ENCODE peak calls at places on chromosomes 2 and 18, in nine cellular contexts. O is hepatocyte; G is activated CD8-positive, alpha-beta T cell treated with anti-CD3 and anti-CD28 coated beads for 36 hours; R is epithelial cell of esophagus; B is foreskin keratinocyte; W is K562; L is breast epithelium; Z is dorsolateral prefrontal cortex; Y is WTC11. V is an unnamed sample.

GRCh38 chr2:218882866-218883366 is 2.3 kb downstream of the WNT10A start:
- DNase-seq in R (peak), L (no peak), Y (no peak), B (peak), O (no peak), G (peak), W (no peak), Z (no peak), V (peak)

GRCh38 chr18:55634545-55634944 is 46.6 kb upstream of the TCF4 start:
- DNase-seq in L (no peak), R (peak), W (no peak), Y (no peak), B (peak), Z (no peak), O (no peak), G (no peak), V (no peak)

GRCh38 chr2:218291318-218291933 is 877 bp downstream of the TMBIM1 start:
- DNase-seq in W (no peak), O (no peak), Y (no peak), Z (no peak), L (no peak), R (no peak), G (no peak), B (no peak), V (no peak)

GRCh38 chr2:149611100-149611820 is 23.7 kb upstream of the MMADHC start:
- DNase-seq in G (no peak), W (no peak), Y (peak), B (peak), O (peak), Z (no peak), R (peak), L (no peak), V (peak)

GRCh38 chr2:218375212-218375611 is 6.9 kb upstream of the SLC11A1 start:
- DNase-seq in O (peak), Y (no peak), W (no peak), B (peak), R (peak), Z (no peak), G (no peak), L (no peak), V (no peak)

GRCh38 chr2:136932700-136933099 is 167.4 kb downstream of the THSD7B start:
- DNase-seq in Z (no peak), Y (peak), L (no peak), O (peak), B (peak), G (no peak), R (peak), W (no peak), V (peak)

GRCh38 chr2:28893488-28893887 is 979 bp upstream of the WDR43 start:
- DNase-seq in G (no peak), W (no peak), Z (no peak), O (no peak), Y (no peak), R (no peak), L (no peak), B (no peak), V (no peak)

GRCh38 chr2:73258186-73258912 is 24.2 kb downstream of the CCT7 start:
- DNase-seq in G (no peak), B (no peak), Y (no peak), L (no peak), O (no peak), R (no peak), Z (no peak), W (no peak), V (peak)

GRCh38 chr2:223576873-223577272 is 25.3 kb downstream of the SCG2 start:
- DNase-seq in G (no peak), R (peak), O (peak), L (no peak), Y (no peak), W (no peak), B (peak), Z (no peak), V (peak)

DNA sequence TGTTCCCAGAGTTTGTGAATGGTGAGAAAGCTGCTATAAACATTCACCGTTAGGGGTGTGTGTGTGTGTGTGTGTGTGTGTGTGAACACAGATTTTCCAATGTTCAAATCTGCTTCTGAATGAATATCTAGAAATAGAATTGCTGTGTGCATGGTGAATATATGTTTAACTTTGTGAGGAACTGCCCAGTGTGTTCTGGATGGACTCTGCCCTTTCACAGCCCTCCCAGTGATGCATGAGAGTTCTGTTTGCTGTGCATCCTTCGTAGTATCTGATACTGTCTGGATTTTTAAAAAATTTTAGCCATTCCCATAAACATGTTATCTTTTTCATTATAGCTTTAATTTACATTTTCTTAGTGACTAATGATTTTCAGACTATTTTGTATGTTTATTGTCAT is 173.8 kb downstream of the GALR1 start:
- DNase-seq in G (no peak), L (no peak), Y (no peak), O (no peak), R (no peak), B (no peak), Z (no peak), W (no peak), V (no peak)
- TF ChIP-seq CTCF in G (no peak), L (no peak), Y (no peak), O (no peak), R (no peak), B (no peak), Z (no peak), W (no peak), V (no peak)

DNA sequence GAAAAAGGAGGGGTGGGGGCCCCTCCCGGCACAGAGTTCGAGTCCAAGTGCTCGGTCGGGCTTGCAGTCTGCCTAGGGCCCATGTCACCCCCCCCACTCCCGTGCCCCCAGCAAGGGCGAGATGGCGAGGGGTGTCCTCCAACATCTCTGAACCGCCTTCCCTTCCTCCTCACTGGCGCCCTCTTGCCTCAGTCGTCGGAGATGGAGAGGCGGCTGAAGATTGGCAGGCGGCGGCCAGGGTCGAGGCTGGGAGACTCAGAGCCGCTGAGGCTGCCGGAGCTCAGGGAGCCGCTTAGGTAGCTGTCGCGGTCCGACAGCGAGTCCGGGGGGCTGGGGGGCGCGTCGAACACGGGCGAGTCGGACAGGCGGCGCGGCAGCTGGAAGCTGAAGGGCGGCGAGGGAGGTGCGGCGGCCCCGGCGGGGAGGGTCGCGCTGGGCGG is 2.3 kb downstream of the ZFP36L2 start:
- DNase-seq in R (peak), O (peak), B (no peak), Z (no peak), W (peak), L (peak), Y (peak), G (peak), V (peak)
- TF ChIP-seq CTCF in R (peak), O (peak), B (peak), Z (peak), W (peak), L (peak), Y (peak), G (no peak), V (peak)

DNA sequence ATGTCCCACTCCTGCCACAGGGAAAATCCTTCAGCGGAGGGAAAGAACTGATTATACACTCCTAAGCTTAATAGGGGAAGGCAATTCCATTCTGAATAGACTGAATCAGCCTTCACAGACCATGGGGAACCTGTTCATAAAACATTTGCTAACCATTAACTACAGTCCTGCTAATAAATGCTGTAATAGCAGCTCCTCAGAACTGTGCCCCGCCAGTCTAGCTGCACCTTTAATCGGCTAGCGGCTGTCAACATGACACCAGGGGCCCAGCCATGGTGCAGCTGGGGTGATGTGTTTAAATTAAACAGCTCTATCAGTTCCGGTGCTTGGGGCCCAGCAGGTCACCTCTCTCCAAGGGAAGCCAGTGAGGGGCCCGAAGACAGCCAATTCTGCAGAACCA is 77.8 kb downstream of the GALNT14 start:
- DNase-seq in Y (no peak), R (no peak), L (no peak), Z (no peak), W (no peak), G (no peak), B (no peak), O (peak), V (no peak)
- TF ChIP-seq CTCF in Y (no peak), R (no peak), L (no peak), Z (no peak), W (no peak), G (no peak), B (no peak), O (no peak), V (no peak)

GRCh38 chr2:163878718-163879117 is 142.9 kb upstream of the FIGN start:
- DNase-seq in B (peak), L (no peak), W (peak), R (peak), Z (no peak), G (peak), O (peak), Y (peak), V (peak)
- TF ChIP-seq CTCF in B (peak), L (no peak), W (peak), R (peak), Z (no peak), G (no peak), O (peak), Y (peak), V (peak)

GRCh38 chr2:174901075-174901474 is 104.1 kb downstream of the CHN1 start:
- DNase-seq in W (no peak), L (no peak), B (no peak), O (peak), R (no peak), Y (no peak), G (no peak), Z (no peak), V (no peak)
- TF ChIP-seq CTCF in W (no peak), L (no peak), B (no peak), O (no peak), R (no peak), Y (no peak), G (no peak), Z (no peak), V (peak)

DNA sequence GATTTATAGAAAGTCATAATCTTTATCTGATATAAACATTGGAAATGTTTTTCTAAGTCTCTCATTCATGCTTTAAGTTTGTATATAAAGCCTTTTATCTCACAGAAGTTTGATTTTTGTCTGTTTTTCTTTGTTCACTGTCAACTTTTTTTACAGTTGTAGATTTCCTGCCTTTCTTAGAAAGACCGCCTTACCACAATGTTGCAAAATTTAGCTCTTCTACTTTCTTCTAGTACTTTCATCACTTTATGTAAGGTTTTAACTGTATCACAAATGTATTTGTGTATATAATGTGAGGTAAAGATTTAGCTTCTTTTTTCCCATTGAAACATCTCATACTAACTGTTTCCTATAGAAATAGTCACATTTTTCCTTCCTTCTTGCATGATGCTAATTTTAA is 136.1 kb downstream of the DNAH6 start:
- DNase-seq in R (no peak), Y (no peak), L (no peak), Z (no peak), G (no peak), B (no peak), W (no peak), O (no peak), V (no peak)
- TF ChIP-seq CTCF in R (no peak), Y (no peak), L (no peak), Z (no peak), G (no peak), B (no peak), W (no peak), O (no peak), V (no peak)

DNA sequence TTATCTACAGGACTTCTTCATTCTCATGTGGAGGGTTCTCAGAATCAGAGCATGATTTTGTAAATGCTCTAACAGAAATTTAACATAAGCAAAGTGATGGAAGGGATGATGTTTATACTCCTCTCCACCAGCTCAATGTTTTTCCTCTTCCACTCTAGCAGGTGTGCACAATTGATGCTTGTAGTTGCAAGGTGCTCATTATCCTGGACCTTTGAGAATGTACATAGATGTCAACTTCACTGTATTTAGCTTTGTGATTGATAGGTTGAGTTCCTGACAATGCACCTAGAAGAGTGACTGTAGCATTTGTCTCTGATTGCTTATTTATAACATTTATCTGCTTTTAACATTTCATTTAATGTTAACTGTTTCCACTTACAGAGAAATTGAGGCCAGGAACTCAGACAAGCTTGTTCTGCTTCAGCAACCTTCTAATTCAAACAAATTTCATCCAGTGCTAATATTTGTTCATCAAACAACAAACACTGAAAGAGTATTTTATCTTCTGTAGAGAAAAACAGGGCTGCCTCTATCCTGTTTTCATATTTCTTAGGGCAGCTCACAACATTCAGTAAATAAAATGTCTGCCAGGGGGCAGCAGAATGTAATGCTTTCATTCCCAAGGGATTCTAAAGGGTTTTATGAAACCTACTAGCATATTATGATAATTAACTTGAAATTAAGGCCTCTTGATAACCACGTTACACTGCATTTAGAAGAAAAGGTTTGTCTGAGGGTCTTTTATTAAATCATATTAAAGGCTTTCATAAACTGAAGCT is 127.9 kb upstream of the NOL4 start:
- DNase-seq in L (no peak), W (no peak), R (no peak), Y (no peak), O (peak), B (no peak), G (no peak), Z (no peak), V (no peak)
- TF ChIP-seq CTCF in L (no peak), W (no peak), R (peak), Y (no peak), O (peak), B (peak), G (no peak), Z (peak), V (peak)

GRCh38 chr2:24352664-24353063 is 7.7 kb downstream of the ITSN2 start:
- DNase-seq in B (no peak), G (no peak), W (no peak), L (no peak), O (no peak), Y (no peak), R (no peak), Z (no peak), V (no peak)

GRCh38 chr2:24353364-24353763 is 7.0 kb downstream of the ITSN2 start:
- DNase-seq in Y (no peak), B (no peak), W (no peak), G (no peak), L (no peak), Z (no peak), O (no peak), R (no peak), V (no peak)

GRCh38 chr2:24351627-24351938 is 8.8 kb downstream of the ITSN2 start:
- DNase-seq in L (no peak), R (no peak), G (no peak), B (no peak), Z (no peak), Y (no peak), O (no peak), W (no peak), V (no peak)

GRCh38 chr2:24350826-24351626 is 9.3 kb downstream of the ITSN2 start:
- DNase-seq in O (no peak), Z (no peak), B (no peak), R (no peak), L (no peak), W (no peak), G (no peak), Y (no peak), V (no peak)

DNA sequence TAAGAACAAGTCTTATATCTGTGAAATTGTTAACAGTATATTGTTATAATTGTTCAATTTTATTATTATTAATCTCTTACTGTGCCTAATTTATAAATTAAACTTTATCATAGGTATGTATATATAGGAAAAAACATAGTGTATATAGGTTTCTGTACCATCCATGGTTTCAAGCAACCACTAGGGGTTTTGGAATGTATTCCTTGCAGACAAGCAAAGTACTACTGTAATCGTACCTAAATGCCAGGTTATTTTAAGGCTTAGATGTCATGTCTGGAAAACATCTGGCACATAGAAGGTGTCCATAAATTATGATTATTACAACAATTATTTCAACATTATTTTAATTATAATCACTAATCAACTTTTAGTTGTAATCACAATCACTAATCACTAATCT is 8.4 kb downstream of the ITSN2 start:
- DNase-seq in O (no peak), B (no peak), L (no peak), Y (no peak), W (no peak), Z (no peak), G (no peak), R (no peak), V (no peak)
- TF ChIP-seq CTCF in O (peak), B (peak), L (no peak), Y (no peak), W (peak), Z (no peak), G (no peak), R (peak), V (peak)

GRCh38 chr2:232487385-232488096 is at the start of gene ECEL1:
- DNase-seq in L (no peak), W (no peak), Z (no peak), G (no peak), Y (peak), R (no peak), O (no peak), B (no peak), V (peak)

GRCh38 chr2:232488721-232489300 is 1.2 kb upstream of the ECEL1 start:
- DNase-seq in B (no peak), O (no peak), L (no peak), W (no peak), Z (no peak), G (no peak), R (no peak), Y (no peak), V (no peak)

GRCh38 chr2:232486558-232487384 is 863 bp downstream of the ECEL1 start:
- DNase-seq in Z (no peak), L (no peak), O (no peak), G (no peak), Y (peak), W (no peak), R (no peak), B (no peak), V (peak)

GRCh38 chr2:232489516-232490220 is 2.0 kb upstream of the ECEL1 start:
- DNase-seq in B (no peak), O (no peak), L (no peak), G (no peak), W (no peak), R (no peak), Y (no peak), Z (no peak), V (peak)

DNA sequence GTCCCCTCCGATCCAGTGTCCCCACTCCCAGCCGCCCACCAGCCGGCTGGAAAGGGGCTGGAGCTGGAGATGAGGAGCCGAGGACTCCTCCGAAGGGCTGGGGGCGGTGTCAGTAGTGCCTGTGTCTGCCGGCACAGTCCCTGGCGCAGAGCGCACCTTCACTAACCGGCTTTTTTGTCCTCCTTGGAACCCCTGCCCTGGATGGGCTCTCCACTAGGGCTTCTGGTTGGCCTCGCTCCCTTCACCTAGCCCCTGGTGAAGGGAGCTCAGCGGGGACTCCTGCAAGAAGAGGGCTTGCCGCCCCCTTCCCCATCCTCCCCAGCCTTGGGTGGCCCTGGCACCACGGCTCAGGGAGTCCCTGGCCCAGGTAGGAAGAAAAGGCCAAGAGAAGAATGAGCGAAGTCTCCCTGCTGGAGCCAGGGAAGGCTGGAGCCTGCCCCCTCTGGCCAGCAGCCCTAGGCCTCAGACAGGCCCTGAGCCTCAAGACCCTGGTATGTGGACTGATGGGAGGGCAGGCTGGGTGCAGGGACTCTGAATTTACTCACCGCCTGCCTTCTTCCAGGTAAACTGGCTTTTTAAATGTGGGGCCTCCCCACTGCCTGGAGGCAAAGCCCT is 570 bp upstream of the ECEL1 start:
- DNase-seq in O (no peak), G (no peak), B (no peak), W (no peak), Z (no peak), R (no peak), Y (peak), L (no peak), V (peak)
- TF ChIP-seq CTCF in O (no peak), G (no peak), B (no peak), W (no peak), Z (no peak), R (no peak), Y (no peak), L (no peak), V (peak)